ENCODE peak calls at places on chromosomes 6 and 20, in six cellular contexts. M is NB4, S is ovary, H is sigmoid colon, L is suprapubic skin, Z is GM12878. W is an unnamed sample.

GRCh38 chr6:138160329-138161117 is 1.2 kb upstream of the ARFGEF3 start:
- DNase-seq in M (no peak), S (no peak), H (no peak), L (no peak), Z (no peak), W (no peak)

GRCh38 chr6:30719356-30719755 is 796 bp upstream of the TUBB start:
- DNase-seq in M (no peak), S (no peak), H (no peak), L (no peak), Z (no peak), W (no peak)

GRCh38 chr20:59007758-59008511 is 881 bp upstream of the CTSZ start:
- DNase-seq in M (peak), S (no peak), H (peak), L (no peak), Z (peak), W (peak)

GRCh38 chr20:59441306-59441705 is 140.9 kb downstream of the EDN3 start:
- DNase-seq in M (no peak), S (no peak), H (no peak), L (peak), Z (no peak), W (no peak)

GRCh38 chr20:21559305-21559704 is 45.4 kb upstream of the NKX2-2 start:
- DNase-seq in M (no peak), S (no peak), H (no peak), L (no peak), Z (peak), W (no peak)

GRCh38 chr6:149182262-149182661 is 135.2 kb upstream of the TAB2 start:
- DNase-seq in M (no peak), S (peak), H (peak), L (no peak), Z (no peak), W (no peak)

GRCh38 chr6:35727206-35727934 is 9.5 kb upstream of the ARMC12 start:
- DNase-seq in M (peak), S (peak), H (peak), L (peak), Z (no peak), W (peak)

GRCh38 chr6:150622941-150623874 is 23.5 kb downstream of the PLEKHG1 start:
- DNase-seq in M (peak), S (no peak), H (no peak), L (no peak), Z (peak), W (no peak)

GRCh38 chr20:277496-277781 is 13.1 kb downstream of the C20orf96 start:
- DNase-seq in M (no peak), S (no peak), H (no peak), L (no peak), Z (no peak), W (no peak)

GRCh38 chr20:1671891-1672669 is 14.5 kb upstream of the SIRPG start:
- DNase-seq in M (no peak), S (no peak), H (no peak), L (no peak), Z (no peak), W (no peak)

GRCh38 chr6:169168302-169168630 is 85.4 kb downstream of the THBS2 start:
- DNase-seq in M (no peak), S (no peak), H (peak), L (no peak), Z (no peak), W (no peak)

GRCh38 chr20:17849901-17850673 is 118.5 kb downstream of the SNX5 start:
- DNase-seq in M (no peak), S (no peak), H (peak), L (peak), Z (no peak), W (peak)

GRCh38 chr20:7411075-7411474 is 529.2 kb downstream of the HAO1 start:
- DNase-seq in M (peak), S (no peak), H (no peak), L (no peak), Z (no peak), W (no peak)

GRCh38 chr6:33988121-33989015 is 157.5 kb downstream of the GRM4 start:
- DNase-seq in M (no peak), S (no peak), H (no peak), L (peak), Z (no peak), W (no peak)

GRCh38 chr20:63441777-63442493 is 30.5 kb downstream of the KCNQ2 start:
- DNase-seq in M (peak), S (no peak), H (no peak), L (no peak), Z (peak), W (no peak)

GRCh38 chr20:41482647-41483552 is 116.3 kb upstream of the EMILIN3 start:
- DNase-seq in M (no peak), S (no peak), H (no peak), L (no peak), Z (no peak), W (no peak)

GRCh38 chr6:90294989-90295853 is 1.4 kb downstream of the BACH2 start:
- DNase-seq in M (peak), S (peak), H (peak), L (peak), Z (no peak), W (peak)

GRCh38 chr20:7452890-7453289 is 487.4 kb downstream of the HAO1 start:
- DNase-seq in M (no peak), S (no peak), H (no peak), L (no peak), Z (no peak), W (no peak)

GRCh38 chr6:149268768-149269167 is 48.7 kb upstream of the TAB2 start:
- DNase-seq in M (no peak), S (no peak), H (no peak), L (no peak), Z (no peak), W (no peak)

GRCh38 chr20:14672066-14672465 is 334.7 kb upstream of the FLRT3 start:
- DNase-seq in M (no peak), S (no peak), H (no peak), L (no peak), Z (no peak), W (no peak)

GRCh38 chr6:41545703-41546474 is at the start of gene FOXP4:
- DNase-seq in M (peak), S (peak), H (peak), L (peak), Z (peak), W (peak)
- TF ChIP-seq POLR2A in M (no peak), S (no peak), H (no peak), L (no peak), Z (peak), W (no peak)

GRCh38 chr20:36207602-36208001 is 28.7 kb upstream of the AAR2 start:
- DNase-seq in M (no peak), S (no peak), H (no peak), L (no peak), Z (no peak), W (no peak)

GRCh38 chr20:36213362-36213761 is 22.9 kb upstream of the AAR2 start:
- DNase-seq in M (no peak), S (no peak), H (no peak), L (no peak), Z (no peak), W (no peak)

GRCh38 chr20:36209921-36210320 is 26.4 kb upstream of the AAR2 start:
- DNase-seq in M (no peak), S (no peak), H (no peak), L (no peak), Z (no peak), W (no peak)

GRCh38 chr20:36208257-36208656 is 28.0 kb upstream of the AAR2 start:
- DNase-seq in M (no peak), S (no peak), H (no peak), L (no peak), Z (no peak), W (no peak)

DNA sequence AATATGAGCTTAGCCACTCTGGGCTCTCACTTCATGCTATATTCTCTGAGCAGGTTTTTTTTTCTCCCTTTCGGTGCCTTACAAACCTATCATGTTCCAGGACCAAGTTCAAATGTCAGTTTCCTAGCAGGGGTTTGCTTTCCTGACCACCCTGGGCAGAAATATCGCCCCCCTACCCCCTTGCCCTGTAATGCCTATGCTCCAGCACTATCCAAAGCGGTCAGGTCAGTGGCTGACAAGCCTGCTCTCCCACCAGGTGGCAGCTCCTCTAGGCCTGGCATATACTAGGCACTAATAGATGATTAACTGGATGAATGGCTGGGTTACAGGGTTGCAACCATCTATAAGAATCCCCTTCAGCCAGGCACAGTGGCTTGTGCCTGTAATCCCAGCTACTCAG is 25.7 kb upstream of the AAR2 start:
- DNase-seq in M (no peak), S (no peak), H (no peak), L (no peak), Z (no peak), W (no peak)
- TF ChIP-seq CTCF in M (no peak), S (no peak), H (no peak), L (no peak), Z (no peak), W (no peak)

DNA sequence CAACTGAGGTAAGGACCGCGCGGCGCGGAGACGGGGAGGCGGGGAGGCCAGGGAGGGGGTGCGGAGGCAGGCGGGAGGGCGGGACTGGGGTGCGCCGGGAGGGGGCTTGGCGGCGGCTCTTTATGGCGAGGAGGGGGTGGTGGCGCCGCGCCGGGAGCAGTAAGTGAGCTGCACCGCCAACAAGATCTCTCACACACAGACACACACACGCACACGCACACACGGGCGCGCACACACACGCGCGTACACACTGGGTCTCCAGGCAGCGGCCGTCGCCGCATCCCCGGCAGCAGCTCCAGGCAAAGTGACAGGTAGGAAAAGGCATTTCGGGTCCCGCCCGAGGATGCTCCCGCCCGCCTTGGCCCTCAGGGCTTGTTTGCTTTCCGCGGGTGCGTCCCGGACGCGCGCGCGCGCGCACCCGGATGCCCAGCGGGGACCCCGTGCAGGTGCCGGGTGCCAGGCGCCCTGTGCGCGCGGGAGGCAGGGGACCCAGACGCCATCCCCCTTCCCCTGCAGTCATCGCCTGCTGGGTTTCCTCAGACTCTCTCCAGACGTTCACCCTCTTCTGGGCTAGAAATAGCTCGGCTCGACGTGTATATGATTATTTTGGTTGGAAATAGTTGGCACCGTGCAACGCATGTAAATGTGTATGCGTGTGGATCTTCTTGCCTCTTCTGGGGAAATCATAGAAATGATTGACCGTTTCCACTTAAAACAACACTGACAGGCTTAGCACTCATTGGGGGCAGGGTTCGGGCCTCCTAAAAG is at the start of gene PLCB4:
- DNase-seq in M (no peak), S (peak), H (peak), L (peak), Z (no peak), W (peak)
- TF ChIP-seq POLR2A in M (no peak), S (no peak), H (no peak), L (no peak), Z (no peak), W (no peak)

DNA sequence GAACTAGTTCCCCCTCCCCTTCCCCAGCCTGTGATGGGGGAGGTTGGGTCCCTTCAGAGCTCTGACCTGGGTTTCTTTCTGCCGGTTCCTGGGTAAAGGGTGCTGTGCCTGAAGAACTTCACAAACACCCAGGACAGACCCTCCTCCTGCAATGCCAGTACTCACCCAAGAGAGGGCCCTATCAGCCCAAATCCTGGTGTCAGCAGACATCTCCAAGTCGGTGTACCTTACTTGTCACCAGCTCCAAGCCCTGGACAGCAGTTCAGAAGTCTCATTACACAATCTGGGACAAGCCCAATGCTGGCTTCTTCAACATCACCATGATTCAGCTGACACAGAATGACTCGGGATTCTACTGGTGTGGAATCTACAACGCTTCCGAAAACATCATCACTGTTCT is 467 bp downstream of the TREML4 start:
- DNase-seq in M (peak), S (no peak), H (no peak), L (no peak), Z (no peak), W (no peak)
- TF ChIP-seq CTCF in M (peak), S (no peak), H (no peak), L (no peak), Z (peak), W (no peak)

GRCh38 chr6:14210077-14210476 is 92.5 kb downstream of the CD83 start:
- DNase-seq in M (peak), S (no peak), H (no peak), L (no peak), Z (no peak), W (no peak)

GRCh38 chr6:14212020-14212419 is 94.4 kb downstream of the CD83 start:
- DNase-seq in M (no peak), S (no peak), H (no peak), L (no peak), Z (no peak), W (no peak)

GRCh38 chr6:14212632-14213031 is 95.1 kb downstream of the CD83 start:
- DNase-seq in M (peak), S (no peak), H (no peak), L (no peak), Z (no peak), W (no peak)

GRCh38 chr6:14211596-14211961 is 94.0 kb downstream of the CD83 start:
- DNase-seq in M (peak), S (peak), H (peak), L (peak), Z (no peak), W (peak)

GRCh38 chr6:14210663-14211595 is 93.4 kb downstream of the CD83 start:
- DNase-seq in M (peak), S (peak), H (peak), L (peak), Z (peak), W (peak)
- TF ChIP-seq POLR2A in M (peak), S (no peak), H (no peak), L (no peak), Z (peak), W (no peak)

W was measured in lower leg skin.